ENCODE peak calls at places on chromosomes 6 and 20, in eight cellular contexts. X is endodermal cell; Z is GM23338; E is CD8-positive, alpha-beta T cell; C is natural killer cell; G is fibroblast of pulmonary artery; U is WTC11; A is neural progenitor cell. K is an unnamed sample.

GRCh38 chr6:124054034-124054433 is 250.4 kb downstream of the NKAIN2 start:
- DNase-seq in X (no peak), Z (no peak), E (no peak), C (no peak), G (no peak), U (no peak), A (no peak), K (no peak)

GRCh38 chr6:131572686-131573415 is at the start of gene ARG1:
- DNase-seq in X (peak; percentile 66), Z (no peak), E (no peak), C (no peak), G (no peak), U (no peak), A (no peak), K (no peak)

GRCh38 chr20:44549123-44549522 is 27.3 kb upstream of the SERINC3 start:
- DNase-seq in X (no peak), Z (no peak), E (no peak), C (no peak), G (peak; percentile 38), U (no peak), A (no peak), K (no peak)

GRCh38 chr6:85412926-85413325 is 37.0 kb upstream of the NT5E start:
- DNase-seq in X (no peak), Z (no peak), E (no peak), C (no peak), G (peak; percentile 46), U (no peak), A (no peak), K (no peak)

GRCh38 chr6:113873043-113873667 is 16.0 kb downstream of the MARCKS start:
- DNase-seq in X (no peak), Z (peak; percentile 28), E (no peak), C (no peak), G (no peak), U (no peak), A (no peak), K (no peak)

GRCh38 chr6:146361367-146361924 is 182.2 kb upstream of the RAB32 start:
- DNase-seq in X (no peak), Z (no peak), E (no peak), C (no peak), G (peak; percentile 57), U (no peak), A (no peak), K (no peak)

GRCh38 chr20:23970049-23970448 is 18.5 kb downstream of the GGTLC1 start:
- DNase-seq in X (no peak), Z (no peak), E (no peak), C (no peak), G (no peak), U (no peak), A (no peak), K (no peak)

GRCh38 chr6:25627001-25627400 is 25.0 kb upstream of the SCGN start:
- DNase-seq in X (peak; percentile 72), Z (peak; percentile 82), E (no peak), C (no peak), G (no peak), U (peak; percentile 28), A (no peak), K (no peak)

GRCh38 chr6:24788031-24788665 is 10.6 kb downstream of the ARMH2 start:
- DNase-seq in X (no peak), Z (no peak), E (no peak), C (no peak), G (no peak), U (no peak), A (no peak), K (no peak)

GRCh38 chr20:1075564-1075963 is 42.8 kb upstream of the PSMF1 start:
- DNase-seq in X (no peak), Z (no peak), E (no peak), C (no peak), G (no peak), U (no peak), A (no peak), K (no peak)

GRCh38 chr6:43897571-43898302 is 127.7 kb downstream of the VEGFA start:
- DNase-seq in X (no peak), Z (no peak), E (no peak), C (no peak), G (no peak), U (no peak), A (no peak), K (no peak)

GRCh38 chr6:6736753-6737654 is 148.5 kb downstream of the LY86 start:
- DNase-seq in X (peak; percentile 93), Z (peak; percentile 88), E (no peak), C (no peak), G (peak; percentile 72), U (peak; percentile 81), A (peak; percentile 75), K (no peak)

GRCh38 chr6:134589512-134589911 is 271.6 kb upstream of the SGK1 start:
- DNase-seq in X (peak; percentile 67), Z (peak; percentile 50), E (no peak), C (no peak), G (peak; percentile 99), U (peak; percentile 24), A (no peak), K (no peak)

GRCh38 chr6:31979238-31979898 is 2.5 kb upstream of the C4A start:
- DNase-seq in X (no peak), Z (no peak), E (no peak), C (no peak), G (no peak), U (no peak), A (no peak), K (no peak)

GRCh38 chr20:1420066-1420465 is 27.2 kb upstream of the FKBP1A start:
- DNase-seq in X (no peak), Z (no peak), E (no peak), C (no peak), G (no peak), U (no peak), A (no peak), K (no peak)

GRCh38 chr6:168675375-168675774 is 234.4 kb downstream of the SMOC2 start:
- DNase-seq in X (no peak), Z (no peak), E (no peak), C (no peak), G (no peak), U (no peak), A (no peak), K (no peak)

GRCh38 chr20:38123021-38123587 is 42.0 kb downstream of the TGM2 start:
- DNase-seq in X (peak; percentile 50), Z (peak; percentile 21), E (no peak), C (no peak), G (peak; percentile 59), U (no peak), A (peak; percentile 11), K (peak; percentile 7)

GRCh38 chr20:38127011-38127621 is 38.0 kb downstream of the TGM2 start:
- DNase-seq in X (peak; percentile 27), Z (no peak), E (no peak), C (no peak), G (peak; percentile 78), U (no peak), A (no peak), K (no peak)

GRCh38 chr20:38127920-38128528 is 37.0 kb downstream of the TGM2 start:
- DNase-seq in X (peak; percentile 20), Z (no peak), E (no peak), C (no peak), G (no peak), U (no peak), A (no peak), K (no peak)

GRCh38 chr20:38126146-38126912 is 38.7 kb downstream of the TGM2 start:
- DNase-seq in X (peak; percentile 27), Z (no peak), E (no peak), C (no peak), G (peak; percentile 30), U (no peak), A (no peak), K (no peak)

DNA sequence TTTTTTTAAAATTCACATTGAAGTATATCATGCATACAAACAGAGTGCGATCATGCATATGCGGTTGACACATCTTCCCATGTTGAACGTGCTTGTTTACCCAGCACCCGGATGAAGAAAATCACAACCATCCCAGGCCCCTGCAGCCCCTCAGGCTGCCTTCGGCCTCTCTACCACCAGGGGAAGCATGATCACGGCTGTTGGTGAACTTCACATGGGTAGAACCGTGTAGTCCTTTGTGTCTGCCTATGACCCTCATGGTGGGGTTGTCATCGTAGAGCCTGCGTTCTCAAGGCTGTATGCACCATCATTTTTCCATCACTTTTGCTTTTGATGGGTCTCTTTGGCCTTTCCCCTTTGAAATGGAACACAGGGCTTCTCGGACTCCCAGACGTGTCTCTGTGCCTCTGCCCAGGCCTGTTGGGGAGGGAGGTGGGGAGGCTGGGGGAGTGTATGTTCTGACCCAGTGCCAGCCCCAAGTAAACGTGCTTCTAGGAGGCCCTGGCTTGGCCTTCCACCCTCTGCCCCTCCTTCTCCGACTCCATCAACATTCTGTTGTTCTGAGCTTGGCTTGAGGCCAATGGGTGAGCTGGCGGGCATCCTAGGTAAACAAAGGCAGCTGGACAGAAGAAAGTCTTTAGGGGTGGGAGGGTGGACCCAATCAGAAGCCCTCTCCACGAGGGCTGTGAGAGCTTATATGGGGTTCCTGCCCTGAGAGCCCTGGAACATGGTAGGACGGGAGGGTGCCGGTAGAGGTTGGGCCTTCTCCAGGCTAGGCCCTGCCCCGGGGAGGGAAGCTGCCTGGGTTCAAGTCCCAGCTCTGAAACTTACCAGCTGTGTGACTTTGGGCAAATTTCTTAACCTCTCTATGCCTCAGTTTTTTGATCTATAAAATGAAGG is 39.7 kb downstream of the TGM2 start:
- DNase-seq in X (peak; percentile 44), Z (no peak), E (no peak), C (no peak), G (peak; percentile 86), U (no peak), A (no peak), K (no peak)
- TF ChIP-seq CTCF in X (peak; percentile 47), Z (no peak), E (no peak), C (no peak), G (no peak), U (no peak), A (no peak), K (no peak)

GRCh38 chr20:10671221-10671849 is 2.5 kb downstream of the JAG1 start:
- DNase-seq in X (peak; percentile 88), Z (peak; percentile 85), E (no peak), C (peak; percentile 47), G (peak; percentile 96), U (peak; percentile 72), A (peak; percentile 80), K (peak; percentile 30)
- TF ChIP-seq CTCF in X (peak; percentile 60), Z (peak; percentile 68), E (no peak), C (peak; percentile 45), G (peak; percentile 70), U (no peak), A (peak; percentile 57), K (peak; percentile 57)

GRCh38 chr20:37519508-37520416 is 1.3 kb upstream of the NNAT start:
- DNase-seq in X (peak; percentile 68), Z (peak; percentile 52), E (no peak), C (no peak), G (no peak), U (peak; percentile 46), A (peak; percentile 46), K (no peak)
- TF ChIP-seq CTCF in X (no peak), Z (no peak), E (no peak), C (no peak), G (no peak), U (no peak), A (no peak), K (peak; percentile 31)

DNA sequence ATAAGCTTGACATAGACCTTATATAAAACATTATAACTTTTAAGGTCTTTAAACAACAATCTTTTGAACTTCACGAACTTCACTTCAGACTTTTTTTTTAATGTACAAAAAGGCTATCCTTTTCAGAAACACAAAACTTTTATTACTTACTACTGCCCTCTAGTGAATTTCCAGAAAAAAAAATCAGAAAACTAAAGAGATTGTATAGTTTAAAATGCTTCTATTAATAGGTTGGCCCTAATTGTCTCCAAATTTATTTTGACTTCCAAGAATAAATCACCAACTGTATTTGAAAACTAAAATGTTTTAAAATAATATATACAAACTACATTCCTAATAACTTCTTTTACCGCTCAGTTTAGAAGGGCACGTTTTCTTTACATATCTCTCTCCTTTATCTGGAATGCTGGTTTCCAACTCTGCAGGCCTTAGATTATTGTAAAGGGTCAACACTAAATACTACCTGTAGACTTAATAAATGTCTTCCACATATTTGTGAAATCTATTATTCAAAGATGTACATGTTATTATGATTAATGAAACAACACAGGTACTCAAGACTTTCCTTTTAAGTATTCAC is 66.8 kb downstream of the LMBRD1 start:
- DNase-seq in X (no peak), Z (no peak), E (no peak), C (no peak), G (peak; percentile 21), U (no peak), A (no peak), K (no peak)
- TF ChIP-seq CTCF in X (peak; percentile 72), Z (no peak), E (peak; percentile 58), C (peak; percentile 57), G (peak; percentile 35), U (no peak), A (peak; percentile 62), K (peak; percentile 58)